ENCODE peak calls at places on chromosomes 4 and X, in seven cellular contexts. One of them, this sample, is unnamed.

GRCh38 chr4:150679767-150680088 is 97.8 kb downstream of the MAB21L2 start:
- DNase-seq in ecto neural progenitor cell: no peak
- DNase-seq in CMK: no peak
- DNase-seq in activated naive CD8-positive, alpha-beta T cell treated with anti-CD3 and anti-CD28 coated beads, Interleukin-2, amount 50 U/mL, for 24 hours: no peak
- DNase-seq in heart left ventricle: no peak
- DNase-seq in erythroblast: no peak
- DNase-seq in GM12878: no peak
- DNase-seq in this sample: no peak

GRCh38 chr4:125390126-125390525 is 75.4 kb downstream of the FAT4 start:
- DNase-seq in ecto neural progenitor cell: no peak
- DNase-seq in CMK: no peak
- DNase-seq in activated naive CD8-positive, alpha-beta T cell treated with anti-CD3 and anti-CD28 coated beads, Interleukin-2, amount 50 U/mL, for 24 hours: no peak
- DNase-seq in heart left ventricle: no peak
- DNase-seq in erythroblast: no peak
- DNase-seq in GM12878: no peak
- DNase-seq in this sample: no peak

GRCh38 chr4:73734405-73735070 is 5.8 kb upstream of the CXCL8 start:
- DNase-seq in ecto neural progenitor cell: no peak
- DNase-seq in CMK: no peak
- DNase-seq in activated naive CD8-positive, alpha-beta T cell treated with anti-CD3 and anti-CD28 coated beads, Interleukin-2, amount 50 U/mL, for 24 hours: no peak
- DNase-seq in heart left ventricle: no peak
- DNase-seq in erythroblast: no peak
- DNase-seq in GM12878: no peak
- DNase-seq in this sample: no peak

GRCh38 chr4:74284074-74284473 is 24.2 kb upstream of the EPGN start:
- DNase-seq in ecto neural progenitor cell: no peak
- DNase-seq in CMK: no peak
- DNase-seq in activated naive CD8-positive, alpha-beta T cell treated with anti-CD3 and anti-CD28 coated beads, Interleukin-2, amount 50 U/mL, for 24 hours: no peak
- DNase-seq in heart left ventricle: no peak
- DNase-seq in erythroblast: no peak
- DNase-seq in GM12878: no peak
- DNase-seq in this sample: no peak

GRCh38 chrX:107610667-107611066 is 17.6 kb upstream of the PRPS1 start:
- DNase-seq in ecto neural progenitor cell: no peak
- DNase-seq in CMK: no peak
- DNase-seq in activated naive CD8-positive, alpha-beta T cell treated with anti-CD3 and anti-CD28 coated beads, Interleukin-2, amount 50 U/mL, for 24 hours: no peak
- DNase-seq in heart left ventricle: no peak
- DNase-seq in erythroblast: no peak
- DNase-seq in GM12878: no peak
- DNase-seq in this sample: no peak

GRCh38 chr4:137641554-137641953 is 109.3 kb upstream of the PCDH18 start:
- DNase-seq in ecto neural progenitor cell: no peak
- DNase-seq in CMK: no peak
- DNase-seq in activated naive CD8-positive, alpha-beta T cell treated with anti-CD3 and anti-CD28 coated beads, Interleukin-2, amount 50 U/mL, for 24 hours: no peak
- DNase-seq in heart left ventricle: peak
- DNase-seq in erythroblast: no peak
- DNase-seq in GM12878: no peak
- DNase-seq in this sample: no peak

GRCh38 chr4:141713185-141713584 is 76.8 kb downstream of the IL15 start:
- DNase-seq in ecto neural progenitor cell: no peak
- DNase-seq in CMK: no peak
- DNase-seq in activated naive CD8-positive, alpha-beta T cell treated with anti-CD3 and anti-CD28 coated beads, Interleukin-2, amount 50 U/mL, for 24 hours: no peak
- DNase-seq in heart left ventricle: no peak
- DNase-seq in erythroblast: no peak
- DNase-seq in GM12878: no peak
- DNase-seq in this sample: no peak

GRCh38 chrX:69139516-69139915 is 25.7 kb downstream of the PJA1 start:
- DNase-seq in ecto neural progenitor cell: no peak
- DNase-seq in CMK: no peak
- DNase-seq in activated naive CD8-positive, alpha-beta T cell treated with anti-CD3 and anti-CD28 coated beads, Interleukin-2, amount 50 U/mL, for 24 hours: no peak
- DNase-seq in heart left ventricle: no peak
- DNase-seq in erythroblast: no peak
- DNase-seq in GM12878: no peak
- DNase-seq in this sample: no peak

GRCh38 chr4:139800082-139800481 is 134.5 kb downstream of the MGST2 start:
- DNase-seq in ecto neural progenitor cell: no peak
- DNase-seq in CMK: no peak
- DNase-seq in activated naive CD8-positive, alpha-beta T cell treated with anti-CD3 and anti-CD28 coated beads, Interleukin-2, amount 50 U/mL, for 24 hours: no peak
- DNase-seq in heart left ventricle: no peak
- DNase-seq in erythroblast: no peak
- DNase-seq in GM12878: no peak
- DNase-seq in this sample: no peak

GRCh38 chr4:157961591-157961990 is 211.2 kb downstream of the GASK1B start:
- DNase-seq in ecto neural progenitor cell: no peak
- DNase-seq in CMK: no peak
- DNase-seq in activated naive CD8-positive, alpha-beta T cell treated with anti-CD3 and anti-CD28 coated beads, Interleukin-2, amount 50 U/mL, for 24 hours: no peak
- DNase-seq in heart left ventricle: no peak
- DNase-seq in erythroblast: no peak
- DNase-seq in GM12878: no peak
- DNase-seq in this sample: no peak

GRCh38 chr4:112523764-112524505 is 8.0 kb upstream of the NEUROG2 start:
- DNase-seq in ecto neural progenitor cell: peak
- DNase-seq in CMK: peak
- DNase-seq in activated naive CD8-positive, alpha-beta T cell treated with anti-CD3 and anti-CD28 coated beads, Interleukin-2, amount 50 U/mL, for 24 hours: peak
- DNase-seq in heart left ventricle: peak
- DNase-seq in erythroblast: peak
- DNase-seq in GM12878: no peak
- DNase-seq in this sample: peak

GRCh38 chr4:57158762-57159161 is 48.6 kb upstream of the IGFBP7 start:
- DNase-seq in ecto neural progenitor cell: no peak
- DNase-seq in CMK: no peak
- DNase-seq in activated naive CD8-positive, alpha-beta T cell treated with anti-CD3 and anti-CD28 coated beads, Interleukin-2, amount 50 U/mL, for 24 hours: no peak
- DNase-seq in heart left ventricle: no peak
- DNase-seq in erythroblast: no peak
- DNase-seq in GM12878: no peak
- DNase-seq in this sample: no peak